ENCODE peak calls at places on chromosomes 2 and 18, in five cellular contexts. One of them, this sample, is unnamed.

GRCh38 chr18:32920796-32921787 is 148.3 kb upstream of the KLHL14 start:
- DNase-seq in mammary epithelial cell: peak; percentile 92
- DNase-seq in fibroblast of lung: peak; percentile 95
- DNase-seq in heart left ventricle: no peak
- DNase-seq in stomach: no peak
- DNase-seq in this sample: no peak

GRCh38 chr2:25055521-25055920 is 13.6 kb downstream of the EFR3B start:
- DNase-seq in mammary epithelial cell: no peak
- DNase-seq in fibroblast of lung: no peak
- DNase-seq in heart left ventricle: no peak
- DNase-seq in stomach: no peak
- DNase-seq in this sample: no peak

GRCh38 chr2:231601356-231602229 is 8.9 kb downstream of the TEX44 start:
- DNase-seq in mammary epithelial cell: peak; percentile 64
- DNase-seq in fibroblast of lung: peak; percentile 79
- DNase-seq in heart left ventricle: peak; percentile 79
- DNase-seq in stomach: peak; percentile 92
- DNase-seq in this sample: peak; percentile 89

GRCh38 chr2:63692002-63692606 is 103.3 kb downstream of the MDH1 start:
- DNase-seq in mammary epithelial cell: peak; percentile 25
- DNase-seq in fibroblast of lung: peak; percentile 72
- DNase-seq in heart left ventricle: no peak
- DNase-seq in stomach: no peak
- DNase-seq in this sample: peak; percentile 13

GRCh38 chr18:5584751-5585417 is 41.1 kb upstream of the EPB41L3 start:
- DNase-seq in mammary epithelial cell: peak; percentile 36
- DNase-seq in fibroblast of lung: peak; percentile 34
- DNase-seq in heart left ventricle: no peak
- DNase-seq in stomach: no peak
- DNase-seq in this sample: no peak

GRCh38 chr2:136034629-136035028 is 49.2 kb upstream of the DARS1 start:
- DNase-seq in mammary epithelial cell: no peak
- DNase-seq in fibroblast of lung: no peak
- DNase-seq in heart left ventricle: no peak
- DNase-seq in stomach: no peak
- DNase-seq in this sample: no peak

GRCh38 chr2:142879191-142879590 is 1.7 kb downstream of the KYNU start:
- DNase-seq in mammary epithelial cell: no peak
- DNase-seq in fibroblast of lung: no peak
- DNase-seq in heart left ventricle: no peak
- DNase-seq in stomach: no peak
- DNase-seq in this sample: no peak

GRCh38 chr2:25453199-25453903 is 111.6 kb upstream of the DNMT3A start:
- DNase-seq in mammary epithelial cell: no peak
- DNase-seq in fibroblast of lung: no peak
- DNase-seq in heart left ventricle: no peak
- DNase-seq in stomach: no peak
- DNase-seq in this sample: no peak

GRCh38 chr2:9538000-9538507 is 17.6 kb downstream of the ADAM17 start:
- DNase-seq in mammary epithelial cell: peak; percentile 93
- DNase-seq in fibroblast of lung: peak; percentile 92
- DNase-seq in heart left ventricle: no peak
- DNase-seq in stomach: no peak
- DNase-seq in this sample: no peak

GRCh38 chr18:47490882-47491281 is 239.4 kb upstream of the SKOR2 start:
- DNase-seq in mammary epithelial cell: no peak
- DNase-seq in fibroblast of lung: no peak
- DNase-seq in heart left ventricle: no peak
- DNase-seq in stomach: no peak
- DNase-seq in this sample: no peak

GRCh38 chr2:88638743-88639142 is 11.5 kb upstream of the EIF2AK3 start:
- DNase-seq in mammary epithelial cell: peak; percentile 74
- DNase-seq in fibroblast of lung: no peak
- DNase-seq in heart left ventricle: no peak
- DNase-seq in stomach: no peak
- DNase-seq in this sample: no peak

GRCh38 chr18:6983366-6983765 is 134.2 kb downstream of the LAMA1 start:
- DNase-seq in mammary epithelial cell: no peak
- DNase-seq in fibroblast of lung: no peak
- DNase-seq in heart left ventricle: no peak
- DNase-seq in stomach: no peak
- DNase-seq in this sample: peak; percentile 63

GRCh38 chr18:51069885-51070284 is 39.9 kb downstream of the SMAD4 start:
- DNase-seq in mammary epithelial cell: no peak
- DNase-seq in fibroblast of lung: no peak
- DNase-seq in heart left ventricle: no peak
- DNase-seq in stomach: no peak
- DNase-seq in this sample: no peak
- H3K36me3 ChIP-seq in mammary epithelial cell: peaks cover 9% of the 10 kb centered on the region
- H3K36me3 ChIP-seq in fibroblast of lung: no peaks in the 10 kb centered on the region
- H3K36me3 ChIP-seq in heart left ventricle: peaks cover 8% of the 10 kb centered on the region
- H3K36me3 ChIP-seq in stomach: peaks cover 79% of the 10 kb centered on the region
- H3K36me3 ChIP-seq in this sample: peaks cover 10% of the 10 kb centered on the region

GRCh38 chr2:219523031-219523671 is 8.9 kb downstream of the ASIC4 start:
- DNase-seq in mammary epithelial cell: no peak
- DNase-seq in fibroblast of lung: peak; percentile 18
- DNase-seq in heart left ventricle: no peak
- DNase-seq in stomach: no peak
- DNase-seq in this sample: no peak
- H3K4me3 ChIP-seq in mammary epithelial cell: no peak overlapping the region
- H3K4me3 ChIP-seq in fibroblast of lung: no peak overlapping the region
- H3K4me3 ChIP-seq in heart left ventricle: peak overlapping the region; percentile 21
- H3K4me3 ChIP-seq in stomach: peak overlapping the region; percentile 27
- H3K4me3 ChIP-seq in this sample: no peak overlapping the region

GRCh38 chr2:191363267-191363666 is 118.1 kb downstream of the MYO1B start:
- DNase-seq in mammary epithelial cell: no peak
- DNase-seq in fibroblast of lung: no peak
- DNase-seq in heart left ventricle: no peak
- DNase-seq in stomach: no peak
- DNase-seq in this sample: no peak

GRCh38 chr2:191366199-191366598 is 121.0 kb downstream of the MYO1B start:
- DNase-seq in mammary epithelial cell: no peak
- DNase-seq in fibroblast of lung: peak; percentile 49
- DNase-seq in heart left ventricle: no peak
- DNase-seq in stomach: no peak
- DNase-seq in this sample: no peak

GRCh38 chr2:191365089-191365488 is 119.9 kb downstream of the MYO1B start:
- DNase-seq in mammary epithelial cell: no peak
- DNase-seq in fibroblast of lung: no peak
- DNase-seq in heart left ventricle: no peak
- DNase-seq in stomach: no peak
- DNase-seq in this sample: no peak

GRCh38 chr2:191374366-191374765 is 129.2 kb downstream of the MYO1B start:
- DNase-seq in mammary epithelial cell: no peak
- DNase-seq in fibroblast of lung: no peak
- DNase-seq in heart left ventricle: no peak
- DNase-seq in stomach: no peak
- DNase-seq in this sample: no peak

GRCh38 chr2:191369034-191369433 is 123.8 kb downstream of the MYO1B start:
- DNase-seq in mammary epithelial cell: no peak
- DNase-seq in fibroblast of lung: no peak
- DNase-seq in heart left ventricle: no peak
- DNase-seq in stomach: no peak
- DNase-seq in this sample: no peak
- H3K27ac ChIP-seq in mammary epithelial cell: no peak overlapping the region
- H3K27ac ChIP-seq in fibroblast of lung: no peak overlapping the region
- H3K27ac ChIP-seq in heart left ventricle: no peak overlapping the region
- H3K27ac ChIP-seq in stomach: no peak overlapping the region
- H3K27ac ChIP-seq in this sample: no peak overlapping the region

GRCh38 chr2:197327073-197327775 is 16.6 kb upstream of the ANKRD44 start:
- DNase-seq in mammary epithelial cell: no peak
- DNase-seq in fibroblast of lung: no peak
- DNase-seq in heart left ventricle: no peak
- DNase-seq in stomach: no peak
- DNase-seq in this sample: no peak
- H3K36me3 ChIP-seq in mammary epithelial cell: no peaks in the 10 kb centered on the region
- H3K36me3 ChIP-seq in fibroblast of lung: no peaks in the 10 kb centered on the region
- H3K36me3 ChIP-seq in heart left ventricle: no peaks in the 10 kb centered on the region
- H3K36me3 ChIP-seq in stomach: no peaks in the 10 kb centered on the region
- H3K36me3 ChIP-seq in this sample: no peaks in the 10 kb centered on the region

This sample was measured in body of pancreas.